ENCODE peak calls at places on chromosomes 16 and 17, in eight cellular contexts. One of them, this sample, is unnamed.

GRCh38 chr16:27221576-27222498 is 18.5 kb downstream of the KDM8 start:
- DNase-seq in endodermal cell: no peak
- DNase-seq in vagina: no peak
- DNase-seq in MM.1S: no peak
- DNase-seq in CD8-positive, alpha-beta memory T cell: no peak
- DNase-seq in RWPE2: no peak
- DNase-seq in mesendoderm: no peak
- DNase-seq in tibial nerve: no peak
- DNase-seq in this sample: no peak

GRCh38 chr17:55710410-55710809 is 12.3 kb downstream of the TMEM100 start:
- DNase-seq in mesendoderm: no peak
- DNase-seq in MM.1S: no peak
- DNase-seq in CD8-positive, alpha-beta memory T cell: no peak
- DNase-seq in endodermal cell: peak; percentile 22
- DNase-seq in RWPE2: no peak
- DNase-seq in vagina: no peak
- DNase-seq in tibial nerve: no peak
- DNase-seq in this sample: no peak

GRCh38 chr16:89905511-89906140 is 13.0 kb upstream of the MC1R start:
- DNase-seq in mesendoderm: no peak
- DNase-seq in MM.1S: no peak
- DNase-seq in CD8-positive, alpha-beta memory T cell: no peak
- DNase-seq in RWPE2: no peak
- DNase-seq in tibial nerve: no peak
- DNase-seq in vagina: no peak
- DNase-seq in endodermal cell: no peak
- DNase-seq in this sample: no peak

GRCh38 chr16:86010680-86011141 is 111.7 kb downstream of the IRF8 start:
- DNase-seq in MM.1S: no peak
- DNase-seq in endodermal cell: peak; percentile 25
- DNase-seq in mesendoderm: no peak
- DNase-seq in tibial nerve: no peak
- DNase-seq in vagina: no peak
- DNase-seq in RWPE2: peak; percentile 22
- DNase-seq in CD8-positive, alpha-beta memory T cell: no peak
- DNase-seq in this sample: no peak

GRCh38 chr16:528111-529011 is 849 bp downstream of the CAPN15 start:
- DNase-seq in endodermal cell: peak; percentile 68
- DNase-seq in mesendoderm: peak; percentile 57
- DNase-seq in MM.1S: peak; percentile 17
- DNase-seq in RWPE2: no peak
- DNase-seq in CD8-positive, alpha-beta memory T cell: peak; percentile 21
- DNase-seq in tibial nerve: no peak
- DNase-seq in vagina: no peak
- DNase-seq in this sample: peak; percentile 37

GRCh38 chr16:4703906-4704305 is 10.5 kb downstream of the NUDT16L1 start:
- DNase-seq in MM.1S: no peak
- DNase-seq in vagina: no peak
- DNase-seq in endodermal cell: no peak
- DNase-seq in tibial nerve: no peak
- DNase-seq in RWPE2: no peak
- DNase-seq in CD8-positive, alpha-beta memory T cell: no peak
- DNase-seq in mesendoderm: no peak
- DNase-seq in this sample: no peak

GRCh38 chr17:9386401-9386800 is 189.2 kb downstream of the STX8 start:
- DNase-seq in CD8-positive, alpha-beta memory T cell: no peak
- DNase-seq in tibial nerve: no peak
- DNase-seq in MM.1S: no peak
- DNase-seq in vagina: no peak
- DNase-seq in mesendoderm: no peak
- DNase-seq in endodermal cell: no peak
- DNase-seq in RWPE2: no peak
- DNase-seq in this sample: peak; percentile 42

GRCh38 chr17:13410874-13411273 is 190.9 kb downstream of the HS3ST3A1 start:
- DNase-seq in CD8-positive, alpha-beta memory T cell: no peak
- DNase-seq in vagina: no peak
- DNase-seq in mesendoderm: no peak
- DNase-seq in tibial nerve: no peak
- DNase-seq in endodermal cell: no peak
- DNase-seq in MM.1S: no peak
- DNase-seq in RWPE2: no peak
- DNase-seq in this sample: peak; percentile 84

GRCh38 chr16:3511286-3512180 is 10.7 kb downstream of the CLUAP1 start:
- DNase-seq in mesendoderm: no peak
- DNase-seq in MM.1S: no peak
- DNase-seq in endodermal cell: no peak
- DNase-seq in CD8-positive, alpha-beta memory T cell: no peak
- DNase-seq in tibial nerve: no peak
- DNase-seq in vagina: no peak
- DNase-seq in RWPE2: no peak
- DNase-seq in this sample: no peak

GRCh38 chr16:67775273-67775672 is 31.1 kb downstream of the RANBP10 start:
- DNase-seq in MM.1S: no peak
- DNase-seq in endodermal cell: no peak
- DNase-seq in RWPE2: no peak
- DNase-seq in mesendoderm: no peak
- DNase-seq in CD8-positive, alpha-beta memory T cell: no peak
- DNase-seq in tibial nerve: no peak
- DNase-seq in vagina: no peak
- DNase-seq in this sample: no peak
- H3K4me3 ChIP-seq in MM.1S: no peak overlapping the region
- H3K4me3 ChIP-seq in endodermal cell: no peak overlapping the region
- H3K4me3 ChIP-seq in RWPE2: no peak overlapping the region
- H3K4me3 ChIP-seq in mesendoderm: no peak overlapping the region
- H3K4me3 ChIP-seq in CD8-positive, alpha-beta memory T cell: no peak overlapping the region
- H3K4me3 ChIP-seq in tibial nerve: no peak overlapping the region
- H3K4me3 ChIP-seq in vagina: no peak overlapping the region
- H3K4me3 ChIP-seq in this sample: no peak overlapping the region

GRCh38 chr16:30377812-30378235 is 3.2 kb downstream of the MYL11 start:
- DNase-seq in MM.1S: peak; percentile 63
- DNase-seq in RWPE2: peak; percentile 90
- DNase-seq in vagina: peak; percentile 99
- DNase-seq in CD8-positive, alpha-beta memory T cell: peak; percentile 88
- DNase-seq in mesendoderm: peak; percentile 95
- DNase-seq in tibial nerve: peak; percentile 97
- DNase-seq in endodermal cell: peak; percentile 95
- DNase-seq in this sample: no peak
- H3K4me1 ChIP-seq in MM.1S: peaks cover 32% of the 10 kb centered on the region
- H3K4me1 ChIP-seq in RWPE2: peaks cover 4% of the 10 kb centered on the region
- H3K4me1 ChIP-seq in vagina: peaks cover 32% of the 10 kb centered on the region
- H3K4me1 ChIP-seq in CD8-positive, alpha-beta memory T cell: peaks cover 57% of the 10 kb centered on the region
- H3K4me1 ChIP-seq in mesendoderm: peaks cover 3% of the 10 kb centered on the region
- H3K4me1 ChIP-seq in tibial nerve: peaks cover 12% of the 10 kb centered on the region
- H3K4me1 ChIP-seq in endodermal cell: peaks cover 6% of the 10 kb centered on the region
- H3K4me1 ChIP-seq in this sample: peaks cover 12% of the 10 kb centered on the region

GRCh38 chr16:17260271-17260849 is 210.4 kb downstream of the XYLT1 start:
- DNase-seq in tibial nerve: no peak
- DNase-seq in CD8-positive, alpha-beta memory T cell: no peak
- DNase-seq in vagina: no peak
- DNase-seq in RWPE2: no peak
- DNase-seq in mesendoderm: no peak
- DNase-seq in MM.1S: no peak
- DNase-seq in endodermal cell: no peak
- DNase-seq in this sample: no peak

GRCh38 chr16:17258077-17258599 is 212.6 kb downstream of the XYLT1 start:
- DNase-seq in tibial nerve: no peak
- DNase-seq in vagina: no peak
- DNase-seq in RWPE2: no peak
- DNase-seq in MM.1S: no peak
- DNase-seq in CD8-positive, alpha-beta memory T cell: no peak
- DNase-seq in mesendoderm: no peak
- DNase-seq in endodermal cell: no peak
- DNase-seq in this sample: no peak

GRCh38 chr16:17257426-17257825 is 213.3 kb downstream of the XYLT1 start:
- DNase-seq in tibial nerve: no peak
- DNase-seq in RWPE2: no peak
- DNase-seq in vagina: no peak
- DNase-seq in mesendoderm: no peak
- DNase-seq in MM.1S: no peak
- DNase-seq in endodermal cell: no peak
- DNase-seq in CD8-positive, alpha-beta memory T cell: no peak
- DNase-seq in this sample: no peak

GRCh38 chr16:17259751-17260270 is 210.9 kb downstream of the XYLT1 start:
- DNase-seq in endodermal cell: no peak
- DNase-seq in RWPE2: no peak
- DNase-seq in vagina: no peak
- DNase-seq in MM.1S: no peak
- DNase-seq in CD8-positive, alpha-beta memory T cell: no peak
- DNase-seq in tibial nerve: no peak
- DNase-seq in mesendoderm: no peak
- DNase-seq in this sample: no peak

GRCh38 chr16:17258848-17259713 is 211.7 kb downstream of the XYLT1 start:
- DNase-seq in tibial nerve: no peak
- DNase-seq in vagina: no peak
- DNase-seq in RWPE2: no peak
- DNase-seq in CD8-positive, alpha-beta memory T cell: no peak
- DNase-seq in mesendoderm: peak; percentile 26
- DNase-seq in MM.1S: peak; percentile 87
- DNase-seq in endodermal cell: peak; percentile 67
- DNase-seq in this sample: no peak
- H3K4me3 ChIP-seq in tibial nerve: no peak overlapping the region
- H3K4me3 ChIP-seq in vagina: no peak overlapping the region
- H3K4me3 ChIP-seq in RWPE2: no peak overlapping the region
- H3K4me3 ChIP-seq in CD8-positive, alpha-beta memory T cell: no peak overlapping the region
- H3K4me3 ChIP-seq in mesendoderm: no peak overlapping the region
- H3K4me3 ChIP-seq in MM.1S: peak overlapping the region; percentile 66
- H3K4me3 ChIP-seq in endodermal cell: no peak overlapping the region
- H3K4me3 ChIP-seq in this sample: no peak overlapping the region

DNA sequence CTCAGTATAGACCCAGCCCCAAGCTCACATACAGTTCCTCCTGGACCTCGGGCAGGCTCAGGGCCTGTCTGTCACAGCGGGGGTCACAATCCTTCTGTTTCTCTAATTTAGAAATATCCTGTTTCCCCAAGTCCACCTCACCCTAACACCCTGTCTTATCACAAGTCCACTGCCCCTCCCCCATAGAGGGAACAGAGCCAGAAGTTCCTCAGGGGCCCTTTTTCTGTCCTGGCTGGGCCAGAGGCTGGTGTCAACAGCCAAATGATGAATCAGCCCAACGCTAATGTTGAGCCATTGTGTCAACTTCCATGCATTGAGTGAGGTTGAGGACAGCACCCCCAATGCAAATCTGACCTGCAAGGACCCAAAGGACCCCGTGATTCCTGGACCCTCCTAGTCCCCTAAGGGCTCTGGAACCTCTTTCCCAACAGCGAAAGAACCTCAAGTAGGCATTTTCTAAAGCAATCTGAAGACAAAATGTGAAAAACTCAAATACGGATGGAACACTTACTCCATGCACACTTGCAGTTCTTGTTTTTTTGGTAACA is 58.6 kb downstream of the PECAM1 start:
- DNase-seq in endodermal cell: no peak
- DNase-seq in MM.1S: no peak
- DNase-seq in tibial nerve: peak; percentile 44
- DNase-seq in CD8-positive, alpha-beta memory T cell: no peak
- DNase-seq in vagina: no peak
- DNase-seq in RWPE2: no peak
- DNase-seq in mesendoderm: peak; percentile 10
- DNase-seq in this sample: no peak
- H3K4me1 ChIP-seq in endodermal cell: no peaks in the 10 kb centered on the region
- H3K4me1 ChIP-seq in MM.1S: no peaks in the 10 kb centered on the region
- H3K4me1 ChIP-seq in tibial nerve: peaks cover 15% of the 10 kb centered on the region
- H3K4me1 ChIP-seq in CD8-positive, alpha-beta memory T cell: no peaks in the 10 kb centered on the region
- H3K4me1 ChIP-seq in vagina: peaks cover 83% of the 10 kb centered on the region
- H3K4me1 ChIP-seq in RWPE2: peaks cover 27% of the 10 kb centered on the region
- H3K4me1 ChIP-seq in mesendoderm: no peaks in the 10 kb centered on the region
- H3K4me1 ChIP-seq in this sample: peaks cover 9% of the 10 kb centered on the region

GRCh38 chr17:1975573-1975972 is 49.6 kb downstream of the RTN4RL1 start:
- DNase-seq in RWPE2: no peak
- DNase-seq in endodermal cell: no peak
- DNase-seq in vagina: no peak
- DNase-seq in mesendoderm: no peak
- DNase-seq in CD8-positive, alpha-beta memory T cell: no peak
- DNase-seq in MM.1S: no peak
- DNase-seq in tibial nerve: no peak
- DNase-seq in this sample: no peak
- H3K4me3 ChIP-seq in RWPE2: no peak overlapping the region
- H3K4me3 ChIP-seq in endodermal cell: peak overlapping the region; percentile 48
- H3K4me3 ChIP-seq in vagina: no peak overlapping the region
- H3K4me3 ChIP-seq in mesendoderm: no peak overlapping the region
- H3K4me3 ChIP-seq in CD8-positive, alpha-beta memory T cell: no peak overlapping the region
- H3K4me3 ChIP-seq in MM.1S: no peak overlapping the region
- H3K4me3 ChIP-seq in tibial nerve: no peak overlapping the region
- H3K4me3 ChIP-seq in this sample: no peak overlapping the region

GRCh38 chr16:68259421-68259820 is 4.9 kb upstream of the SLC7A6 start:
- DNase-seq in vagina: no peak
- DNase-seq in tibial nerve: no peak
- DNase-seq in endodermal cell: no peak
- DNase-seq in mesendoderm: no peak
- DNase-seq in MM.1S: no peak
- DNase-seq in CD8-positive, alpha-beta memory T cell: no peak
- DNase-seq in RWPE2: no peak
- DNase-seq in this sample: no peak
- H3K4me1 ChIP-seq in vagina: peaks cover 28% of the 10 kb centered on the region
- H3K4me1 ChIP-seq in tibial nerve: no peaks in the 10 kb centered on the region
- H3K4me1 ChIP-seq in endodermal cell: no peaks in the 10 kb centered on the region
- H3K4me1 ChIP-seq in mesendoderm: no peaks in the 10 kb centered on the region
- H3K4me1 ChIP-seq in MM.1S: peaks cover 74% of the 10 kb centered on the region
- H3K4me1 ChIP-seq in CD8-positive, alpha-beta memory T cell: peaks cover 14% of the 10 kb centered on the region
- H3K4me1 ChIP-seq in RWPE2: no peaks in the 10 kb centered on the region
- H3K4me1 ChIP-seq in this sample: peaks cover 29% of the 10 kb centered on the region

GRCh38 chr17:19738073-19738449 is 10.0 kb downstream of the ALDH3A1 start:
- DNase-seq in tibial nerve: no peak
- DNase-seq in CD8-positive, alpha-beta memory T cell: no peak
- DNase-seq in mesendoderm: no peak
- DNase-seq in endodermal cell: no peak
- DNase-seq in MM.1S: no peak
- DNase-seq in RWPE2: peak; percentile 45
- DNase-seq in vagina: no peak
- DNase-seq in this sample: no peak
- H3K4me3 ChIP-seq in tibial nerve: no peak overlapping the region
- H3K4me3 ChIP-seq in CD8-positive, alpha-beta memory T cell: no peak overlapping the region
- H3K4me3 ChIP-seq in mesendoderm: no peak overlapping the region
- H3K4me3 ChIP-seq in endodermal cell: no peak overlapping the region
- H3K4me3 ChIP-seq in MM.1S: no peak overlapping the region
- H3K4me3 ChIP-seq in RWPE2: no peak overlapping the region
- H3K4me3 ChIP-seq in vagina: no peak overlapping the region
- H3K4me3 ChIP-seq in this sample: no peak overlapping the region

GRCh38 chr16:67509016-67509415 is 19.6 kb upstream of the RIPOR1 start:
- DNase-seq in mesendoderm: no peak
- DNase-seq in CD8-positive, alpha-beta memory T cell: no peak
- DNase-seq in MM.1S: no peak
- DNase-seq in vagina: no peak
- DNase-seq in endodermal cell: no peak
- DNase-seq in RWPE2: no peak
- DNase-seq in tibial nerve: no peak
- DNase-seq in this sample: no peak

GRCh38 chr16:67504190-67505021 is 21.1 kb upstream of the AGRP start:
- DNase-seq in vagina: no peak
- DNase-seq in CD8-positive, alpha-beta memory T cell: peak; percentile 52
- DNase-seq in MM.1S: peak; percentile 31
- DNase-seq in endodermal cell: no peak
- DNase-seq in mesendoderm: no peak
- DNase-seq in tibial nerve: peak; percentile 50
- DNase-seq in RWPE2: no peak
- DNase-seq in this sample: peak; percentile 33

DNA sequence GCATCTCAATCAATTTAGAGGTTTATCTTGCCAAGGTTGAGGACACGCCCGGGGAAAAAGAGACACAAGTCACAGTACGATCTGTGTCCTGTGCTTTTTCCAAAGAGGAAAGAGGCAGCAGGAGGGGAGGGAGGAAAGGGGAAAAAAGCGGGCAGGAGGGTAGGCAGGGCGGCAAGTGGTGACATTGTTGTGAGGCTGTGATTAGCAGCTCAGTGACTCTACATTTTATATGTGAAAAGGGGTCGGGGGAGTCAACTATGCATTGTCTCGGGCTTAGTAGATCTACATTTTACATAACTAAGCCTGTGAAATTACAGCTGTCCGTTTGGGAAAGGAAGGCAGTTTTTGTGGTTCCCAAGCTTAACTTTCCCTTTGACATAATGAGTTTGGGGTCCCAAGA is 22.2 kb upstream of the RIPOR1 start:
- DNase-seq in CD8-positive, alpha-beta memory T cell: no peak
- DNase-seq in endodermal cell: peak; percentile 57
- DNase-seq in RWPE2: no peak
- DNase-seq in tibial nerve: no peak
- DNase-seq in mesendoderm: no peak
- DNase-seq in vagina: no peak
- DNase-seq in MM.1S: no peak
- DNase-seq in this sample: no peak
- H3K4me1 ChIP-seq in CD8-positive, alpha-beta memory T cell: peaks cover 60% of the 10 kb centered on the region
- H3K4me1 ChIP-seq in endodermal cell: no peaks in the 10 kb centered on the region
- H3K4me1 ChIP-seq in RWPE2: no peaks in the 10 kb centered on the region
- H3K4me1 ChIP-seq in tibial nerve: no peaks in the 10 kb centered on the region
- H3K4me1 ChIP-seq in mesendoderm: no peaks in the 10 kb centered on the region
- H3K4me1 ChIP-seq in vagina: peaks cover 17% of the 10 kb centered on the region
- H3K4me1 ChIP-seq in MM.1S: peaks cover 11% of the 10 kb centered on the region
- H3K4me1 ChIP-seq in this sample: no peaks in the 10 kb centered on the region

This sample was measured in thyroid gland.